ENCODE peak calls at places on chromosomes 16 and 17, in seven cellular contexts. One of them, this sample, is unnamed.

GRCh38 chr17:31318298-31319190 is 2.9 kb downstream of the EVI2A start:
- DNase-seq in gastrocnemius medialis: peak
- DNase-seq in IMR-90: peak
- DNase-seq in body of pancreas: peak
- DNase-seq in sigmoid colon: peak
- DNase-seq in HCT116: no peak
- DNase-seq in transverse colon: peak
- DNase-seq in this sample: peak

GRCh38 chr17:32947736-32948135 is 19.8 kb downstream of the TMEM98 start:
- DNase-seq in sigmoid colon: no peak
- DNase-seq in transverse colon: no peak
- DNase-seq in IMR-90: no peak
- DNase-seq in body of pancreas: no peak
- DNase-seq in HCT116: no peak
- DNase-seq in gastrocnemius medialis: no peak
- DNase-seq in this sample: no peak

GRCh38 chr17:3575506-3575905 is 17.9 kb upstream of the TRPV3 start:
- DNase-seq in HCT116: no peak
- DNase-seq in transverse colon: no peak
- DNase-seq in body of pancreas: no peak
- DNase-seq in sigmoid colon: no peak
- DNase-seq in IMR-90: peak
- DNase-seq in gastrocnemius medialis: no peak
- DNase-seq in this sample: no peak

GRCh38 chr17:60335289-60335688 is 56.6 kb downstream of the USP32 start:
- DNase-seq in body of pancreas: no peak
- DNase-seq in HCT116: no peak
- DNase-seq in IMR-90: no peak
- DNase-seq in sigmoid colon: no peak
- DNase-seq in transverse colon: no peak
- DNase-seq in gastrocnemius medialis: no peak
- DNase-seq in this sample: no peak

GRCh38 chr17:27572665-27573064 is 58.3 kb upstream of the LGALS9 start:
- DNase-seq in IMR-90: peak
- DNase-seq in sigmoid colon: no peak
- DNase-seq in gastrocnemius medialis: no peak
- DNase-seq in HCT116: no peak
- DNase-seq in transverse colon: no peak
- DNase-seq in body of pancreas: no peak
- DNase-seq in this sample: no peak

GRCh38 chr17:75516619-75517276 is 420 bp downstream of the TSEN54 start:
- DNase-seq in body of pancreas: peak
- DNase-seq in HCT116: no peak
- DNase-seq in IMR-90: no peak
- DNase-seq in gastrocnemius medialis: no peak
- DNase-seq in sigmoid colon: no peak
- DNase-seq in transverse colon: peak
- DNase-seq in this sample: peak

GRCh38 chr17:64477849-64478248 is 19.0 kb downstream of the POLG2 start:
- DNase-seq in transverse colon: no peak
- DNase-seq in HCT116: no peak
- DNase-seq in IMR-90: peak
- DNase-seq in body of pancreas: no peak
- DNase-seq in sigmoid colon: no peak
- DNase-seq in gastrocnemius medialis: no peak
- DNase-seq in this sample: no peak

GRCh38 chr17:39777534-39778365 is 40.0 kb downstream of the GRB7 start:
- DNase-seq in HCT116: no peak
- DNase-seq in gastrocnemius medialis: no peak
- DNase-seq in transverse colon: no peak
- DNase-seq in IMR-90: no peak
- DNase-seq in sigmoid colon: no peak
- DNase-seq in body of pancreas: no peak
- DNase-seq in this sample: no peak

GRCh38 chr17:1561420-1562177 is 993 bp downstream of the PITPNA start:
- DNase-seq in sigmoid colon: no peak
- DNase-seq in IMR-90: no peak
- DNase-seq in transverse colon: no peak
- DNase-seq in body of pancreas: peak
- DNase-seq in HCT116: no peak
- DNase-seq in gastrocnemius medialis: no peak
- DNase-seq in this sample: no peak

GRCh38 chr17:68246271-68247028 is 1.4 kb upstream of the AMZ2 start:
- DNase-seq in body of pancreas: no peak
- DNase-seq in transverse colon: no peak
- DNase-seq in HCT116: no peak
- DNase-seq in IMR-90: no peak
- DNase-seq in sigmoid colon: no peak
- DNase-seq in gastrocnemius medialis: no peak
- DNase-seq in this sample: no peak

GRCh38 chr16:57091990-57092785 is at the start of gene CPNE2:
- DNase-seq in gastrocnemius medialis: peak
- DNase-seq in body of pancreas: peak
- DNase-seq in IMR-90: peak
- DNase-seq in sigmoid colon: peak
- DNase-seq in HCT116: no peak
- DNase-seq in transverse colon: peak
- DNase-seq in this sample: peak

GRCh38 chr17:29732613-29733012 is 109.9 kb upstream of the CORO6 start:
- DNase-seq in sigmoid colon: no peak
- DNase-seq in HCT116: peak
- DNase-seq in transverse colon: no peak
- DNase-seq in IMR-90: peak
- DNase-seq in body of pancreas: no peak
- DNase-seq in gastrocnemius medialis: no peak
- DNase-seq in this sample: no peak

GRCh38 chr16:13205352-13205751 is 304.0 kb downstream of the SHISA9 start:
- DNase-seq in gastrocnemius medialis: no peak
- DNase-seq in transverse colon: no peak
- DNase-seq in IMR-90: no peak
- DNase-seq in body of pancreas: no peak
- DNase-seq in sigmoid colon: no peak
- DNase-seq in HCT116: no peak
- DNase-seq in this sample: no peak

GRCh38 chr17:58960068-58960467 is 146.6 kb downstream of the TRIM37 start:
- DNase-seq in body of pancreas: peak
- DNase-seq in transverse colon: no peak
- DNase-seq in HCT116: peak
- DNase-seq in gastrocnemius medialis: no peak
- DNase-seq in IMR-90: peak
- DNase-seq in sigmoid colon: no peak
- DNase-seq in this sample: no peak

GRCh38 chr17:51860934-51861561 is 297.5 kb downstream of the CA10 start:
- DNase-seq in HCT116: peak
- DNase-seq in gastrocnemius medialis: no peak
- DNase-seq in body of pancreas: peak
- DNase-seq in IMR-90: no peak
- DNase-seq in transverse colon: peak
- DNase-seq in sigmoid colon: no peak
- DNase-seq in this sample: no peak

GRCh38 chr17:35795007-35795870 is at the start of gene MMP28:
- DNase-seq in gastrocnemius medialis: no peak
- DNase-seq in HCT116: no peak
- DNase-seq in body of pancreas: peak
- DNase-seq in transverse colon: peak
- DNase-seq in IMR-90: no peak
- DNase-seq in sigmoid colon: no peak
- DNase-seq in this sample: peak

GRCh38 chr16:56945847-56946527 is 14.0 kb downstream of the HERPUD1 start:
- DNase-seq in IMR-90: no peak
- DNase-seq in sigmoid colon: peak
- DNase-seq in HCT116: no peak
- DNase-seq in transverse colon: no peak
- DNase-seq in body of pancreas: no peak
- DNase-seq in gastrocnemius medialis: no peak
- DNase-seq in this sample: no peak

GRCh38 chr16:31088459-31089183 is at the start of gene PRSS53:
- DNase-seq in HCT116: no peak
- DNase-seq in gastrocnemius medialis: no peak
- DNase-seq in transverse colon: no peak
- DNase-seq in IMR-90: no peak
- DNase-seq in body of pancreas: no peak
- DNase-seq in sigmoid colon: no peak
- DNase-seq in this sample: no peak

GRCh38 chr17:50203086-50203485 is 1.7 kb upstream of the COL1A1 start:
- DNase-seq in IMR-90: peak
- DNase-seq in sigmoid colon: no peak
- DNase-seq in transverse colon: no peak
- DNase-seq in body of pancreas: no peak
- DNase-seq in gastrocnemius medialis: no peak
- DNase-seq in HCT116: no peak
- DNase-seq in this sample: no peak

GRCh38 chr16:2211923-2212347 is 1.3 kb upstream of the BRICD5 start:
- DNase-seq in IMR-90: no peak
- DNase-seq in body of pancreas: no peak
- DNase-seq in transverse colon: no peak
- DNase-seq in HCT116: no peak
- DNase-seq in sigmoid colon: no peak
- DNase-seq in gastrocnemius medialis: peak
- DNase-seq in this sample: no peak
- TF ChIP-seq POLR2A in IMR-90: no peak
- TF ChIP-seq POLR2A in body of pancreas: no peak
- TF ChIP-seq POLR2A in transverse colon: no peak
- TF ChIP-seq POLR2A in HCT116: no peak
- TF ChIP-seq POLR2A in sigmoid colon: no peak
- TF ChIP-seq POLR2A in gastrocnemius medialis: no peak
- TF ChIP-seq POLR2A in this sample: no peak

DNA sequence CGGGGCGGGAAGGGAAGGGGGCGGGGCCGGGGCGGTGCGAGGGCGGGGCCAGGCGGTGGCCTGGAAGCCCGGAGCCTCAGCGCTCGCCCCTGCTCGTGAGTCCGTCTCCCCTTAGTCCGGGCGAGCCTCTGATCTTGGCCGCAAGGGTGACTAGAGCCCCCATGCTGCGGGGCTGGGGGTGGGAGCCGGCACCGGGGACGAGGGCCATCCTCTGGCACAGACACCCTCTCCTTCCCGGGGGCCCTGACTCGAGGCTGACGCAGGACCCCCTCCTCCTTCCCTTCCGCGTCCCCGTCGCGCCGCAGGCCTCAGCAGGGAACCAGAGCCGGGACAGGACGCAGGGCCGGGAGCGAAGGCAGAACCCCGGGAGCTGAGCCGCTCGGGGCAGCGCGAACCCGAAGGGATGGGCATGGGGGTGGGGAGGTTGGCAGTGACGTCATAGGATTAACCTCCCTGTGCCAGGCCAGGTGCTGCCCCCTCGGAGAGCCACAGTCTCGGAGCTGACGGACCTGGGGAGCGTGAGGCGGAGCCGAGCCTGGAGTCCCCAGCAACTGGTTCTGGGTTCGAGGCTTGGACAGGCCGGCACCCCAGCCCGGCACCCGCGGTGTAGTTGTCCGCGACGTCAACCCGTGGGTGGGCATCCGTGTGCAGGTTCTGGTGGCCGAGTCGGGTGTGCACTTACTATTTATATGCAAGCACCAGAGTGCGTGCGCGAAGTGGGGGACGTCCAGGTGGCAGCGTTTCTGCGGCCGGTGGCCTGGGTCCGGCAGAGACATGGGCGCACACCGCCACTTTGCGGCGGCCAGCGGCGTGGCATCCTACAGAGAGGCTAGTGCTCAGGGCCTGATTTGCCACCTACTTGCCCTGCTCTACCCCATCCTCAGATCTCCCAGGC is 501 bp upstream of the PLCD3 start:
- DNase-seq in transverse colon: peak
- DNase-seq in IMR-90: peak
- DNase-seq in HCT116: peak
- DNase-seq in body of pancreas: peak
- DNase-seq in sigmoid colon: peak
- DNase-seq in gastrocnemius medialis: peak
- DNase-seq in this sample: peak
- TF ChIP-seq POLR2A in transverse colon: peak
- TF ChIP-seq POLR2A in IMR-90: peak
- TF ChIP-seq POLR2A in HCT116: no peak
- TF ChIP-seq POLR2A in body of pancreas: peak
- TF ChIP-seq POLR2A in sigmoid colon: peak
- TF ChIP-seq POLR2A in gastrocnemius medialis: peak
- TF ChIP-seq POLR2A in this sample: peak

GRCh38 chr17:42118545-42118944 is 2.6 kb downstream of the KAT2A start:
- DNase-seq in IMR-90: peak
- DNase-seq in sigmoid colon: no peak
- DNase-seq in HCT116: peak
- DNase-seq in transverse colon: no peak
- DNase-seq in body of pancreas: peak
- DNase-seq in gastrocnemius medialis: no peak
- DNase-seq in this sample: no peak

GRCh38 chr17:42120161-42121065 is 754 bp downstream of the KAT2A start:
- DNase-seq in IMR-90: no peak
- DNase-seq in transverse colon: no peak
- DNase-seq in HCT116: no peak
- DNase-seq in sigmoid colon: no peak
- DNase-seq in gastrocnemius medialis: no peak
- DNase-seq in body of pancreas: no peak
- DNase-seq in this sample: no peak

GRCh38 chr17:42119301-42119700 is 1.9 kb downstream of the KAT2A start:
- DNase-seq in gastrocnemius medialis: no peak
- DNase-seq in sigmoid colon: no peak
- DNase-seq in HCT116: no peak
- DNase-seq in IMR-90: no peak
- DNase-seq in body of pancreas: no peak
- DNase-seq in transverse colon: no peak
- DNase-seq in this sample: peak

GRCh38 chr17:42122371-42123303 is at the start of gene HSPB9:
- DNase-seq in body of pancreas: peak
- DNase-seq in HCT116: no peak
- DNase-seq in gastrocnemius medialis: no peak
- DNase-seq in IMR-90: no peak
- DNase-seq in transverse colon: peak
- DNase-seq in sigmoid colon: peak
- DNase-seq in this sample: peak

DNA sequence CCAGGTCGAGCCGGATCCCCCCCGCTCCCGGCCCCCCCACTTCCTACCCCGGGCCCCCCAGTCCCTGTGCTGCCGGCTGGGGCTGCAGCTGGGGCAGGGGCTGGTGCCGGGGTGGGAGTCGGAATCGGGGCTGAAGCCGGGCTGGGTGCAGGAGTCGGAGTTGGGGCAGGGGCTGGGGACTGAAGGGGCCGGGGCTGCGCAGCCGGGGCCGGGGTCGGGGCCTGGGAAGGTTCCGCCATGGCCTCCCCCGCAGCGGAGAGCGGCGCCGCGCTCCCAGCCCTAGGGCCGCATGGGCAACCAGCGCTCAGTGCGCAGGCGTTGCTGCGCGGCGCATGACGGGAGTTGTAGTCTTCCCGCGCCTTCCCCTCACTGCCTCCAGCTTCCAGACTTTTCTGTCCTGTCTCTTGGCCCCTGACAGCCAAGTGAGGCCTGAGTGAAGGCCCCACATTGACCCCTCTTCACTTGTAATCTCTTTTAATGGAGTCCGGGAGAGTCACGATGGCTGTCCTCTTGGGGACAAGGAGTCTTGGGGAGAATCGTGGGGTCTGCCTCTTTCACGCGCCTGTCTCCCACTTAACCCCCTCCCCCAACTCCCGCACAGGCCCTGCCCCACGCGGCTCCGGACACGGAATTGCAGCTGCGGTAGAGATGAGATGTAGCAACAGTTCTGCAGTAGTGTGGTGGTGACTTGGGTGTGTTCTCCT is at the start of gene KAT2A:
- DNase-seq in transverse colon: peak
- DNase-seq in IMR-90: peak
- DNase-seq in body of pancreas: peak
- DNase-seq in sigmoid colon: peak
- DNase-seq in HCT116: peak
- DNase-seq in gastrocnemius medialis: peak
- DNase-seq in this sample: peak
- TF ChIP-seq POLR2A in transverse colon: peak
- TF ChIP-seq POLR2A in IMR-90: no peak
- TF ChIP-seq POLR2A in body of pancreas: peak
- TF ChIP-seq POLR2A in sigmoid colon: no peak
- TF ChIP-seq POLR2A in HCT116: peak
- TF ChIP-seq POLR2A in gastrocnemius medialis: peak
- TF ChIP-seq POLR2A in this sample: peak

GRCh38 chr16:88700322-88700635 is 5.9 kb downstream of the RNF166 start:
- DNase-seq in transverse colon: no peak
- DNase-seq in gastrocnemius medialis: no peak
- DNase-seq in sigmoid colon: no peak
- DNase-seq in HCT116: no peak
- DNase-seq in body of pancreas: no peak
- DNase-seq in IMR-90: no peak
- DNase-seq in this sample: no peak
- TF ChIP-seq POLR2A in transverse colon: no peak
- TF ChIP-seq POLR2A in gastrocnemius medialis: no peak
- TF ChIP-seq POLR2A in sigmoid colon: no peak
- TF ChIP-seq POLR2A in HCT116: no peak
- TF ChIP-seq POLR2A in body of pancreas: no peak
- TF ChIP-seq POLR2A in IMR-90: no peak
- TF ChIP-seq POLR2A in this sample: no peak

This sample was measured in heart left ventricle.